ENCODE peak calls at places on chromosomes 5 and 9, in eight cellular contexts. L, X, H, C, D, V, Y and E are unnamed samples. For H3K4me1, the result is how much of the 10 kb centered on the place peaks cover.

GRCh38 chr5:67119010-67119409 is 77.6 kb downstream of the CD180 start:
- DNase-seq in C (no peak), X (no peak), D (no peak), L (no peak), H (no peak), V (no peak), Y (no peak), E (no peak)

GRCh38 chr9:119092125-119092524 is 277.1 kb downstream of the BRINP1 start:
- DNase-seq in X (no peak), L (no peak), V (no peak), Y (no peak), C (no peak), H (no peak), D (no peak), E (no peak)

GRCh38 chr9:69584746-69585145 is 87.4 kb downstream of the APBA1 start:
- DNase-seq in Y (no peak), H (no peak), L (no peak), V (no peak), C (no peak), D (peak), X (no peak), E (no peak)

GRCh38 chr9:38018964-38019602 is 49.9 kb downstream of the SHB start:
- DNase-seq in Y (peak), C (no peak), H (peak), V (no peak), D (peak), L (peak), X (no peak), E (no peak)

GRCh38 chr9:134367796-134368490 is 41.7 kb downstream of the RXRA start:
- DNase-seq in Y (peak), V (no peak), H (no peak), L (no peak), X (no peak), C (no peak), D (no peak), E (no peak)

GRCh38 chr9:76962732-76963131 is 56.7 kb upstream of the FOXB2 start:
- DNase-seq in D (no peak), L (no peak), V (no peak), H (no peak), X (no peak), Y (no peak), C (no peak), E (no peak)

GRCh38 chr5:139389701-139390638 is at the start of gene MZB1:
- DNase-seq in Y (no peak), L (no peak), X (no peak), D (no peak), C (no peak), V (peak), H (no peak), E (no peak)

GRCh38 chr9:134327671-134328231 is 1.5 kb downstream of the RXRA start:
- DNase-seq in C (no peak), X (no peak), L (no peak), D (no peak), Y (no peak), H (no peak), V (no peak), E (no peak)

GRCh38 chr9:88996046-88997005 is 5.1 kb downstream of the S1PR3 start:
- DNase-seq in X (no peak), V (no peak), Y (no peak), L (no peak), C (no peak), D (no peak), H (no peak), E (peak)

GRCh38 chr9:88533951-88534455 is 975 bp upstream of the NXNL2 start:
- DNase-seq in X (peak), C (no peak), L (peak), H (peak), V (peak), Y (no peak), D (peak), E (no peak)

GRCh38 chr5:83450183-83450839 is 21.2 kb upstream of the VCAN start:
- DNase-seq in H (no peak), X (no peak), Y (no peak), V (no peak), C (no peak), D (peak), L (no peak), E (no peak)

GRCh38 chr9:78280982-78281668 is 15.8 kb upstream of the PSAT1 start:
- DNase-seq in D (peak), Y (no peak), X (no peak), C (no peak), V (no peak), L (peak), H (peak), E (no peak)

GRCh38 chr9:21770877-21771560 is 31.4 kb upstream of the MTAP start:
- DNase-seq in C (no peak), H (no peak), L (no peak), D (peak), V (no peak), X (no peak), Y (no peak), E (no peak)

GRCh38 chr5:159104058-159104651 is 4.4 kb upstream of the EBF1 start:
- DNase-seq in L (peak), V (peak), H (no peak), D (no peak), X (peak), Y (no peak), C (no peak), E (no peak)

GRCh38 chr5:54902817-54903473 is 82.4 kb downstream of the ESM1 start:
- DNase-seq in Y (no peak), L (no peak), C (no peak), D (no peak), H (no peak), V (no peak), X (no peak), E (no peak)

GRCh38 chr5:56729488-56729887 is 85.9 kb upstream of the MAP3K1 start:
- DNase-seq in D (no peak), C (no peak), V (no peak), L (no peak), H (no peak), X (no peak), Y (no peak), E (no peak)

DNA sequence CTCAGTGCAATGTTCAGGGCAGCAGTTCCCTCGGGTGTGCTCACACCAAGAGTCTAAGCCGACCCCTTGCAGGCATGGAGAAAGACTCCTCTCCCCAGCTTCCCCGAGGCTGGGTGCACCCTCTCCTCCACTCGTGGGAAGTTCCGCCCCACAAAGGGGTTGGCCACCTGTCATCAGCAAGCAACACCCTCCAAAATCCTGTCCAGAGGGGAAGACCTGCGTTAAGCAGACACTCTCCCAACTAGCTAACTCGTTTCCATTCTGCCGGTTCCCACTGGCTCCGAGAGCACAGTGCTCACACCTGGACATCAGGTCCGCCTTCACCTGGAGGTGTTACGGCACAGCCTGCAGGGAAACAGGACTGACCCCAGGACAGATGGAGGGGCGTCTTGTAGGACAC is 117.9 kb upstream of the IRX4 start:
- DNase-seq in X (no peak), V (no peak), D (no peak), L (no peak), Y (no peak), C (no peak), H (no peak), E (peak)
- H3K4me3 ChIP-seq in X (no peak), V (no peak), D (no peak), L (no peak), Y (no peak), C (no peak), H (no peak), E (no peak)

DNA sequence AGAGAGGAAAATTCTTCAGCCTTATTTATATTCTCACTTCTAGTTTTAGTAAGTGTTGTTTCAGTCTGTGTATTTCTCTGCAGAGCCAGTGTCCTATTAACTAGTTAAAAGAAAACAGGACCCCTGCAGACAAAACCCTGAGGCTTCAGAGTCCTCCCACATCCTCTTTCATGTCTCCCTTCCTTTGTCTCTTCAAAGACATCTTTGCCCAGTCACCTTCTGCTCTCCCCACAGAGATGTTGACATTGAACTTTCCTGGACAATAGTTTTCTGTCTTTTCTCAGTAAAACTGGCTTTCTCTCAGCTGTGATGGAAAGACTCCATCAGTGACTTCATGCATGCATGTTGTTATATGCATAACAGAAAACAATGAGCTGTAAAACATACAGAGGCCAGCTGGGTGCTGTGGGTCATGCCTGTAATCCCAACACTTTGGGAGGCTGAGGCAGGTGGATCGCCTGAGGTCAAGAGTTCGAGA is 20.2 kb downstream of the GRAMD2B start:
- DNase-seq in D (no peak), Y (no peak), C (no peak), V (no peak), L (no peak), X (no peak), H (no peak), E (no peak)
- H3K4me1 ChIP-seq in D (under half), Y (under half), C (under half), V (under half), L (under half), X (under half), H (under half), E (under half)

GRCh38 chr5:93225748-93226147 is 355.3 kb downstream of the NR2F1-AS1 start:
- DNase-seq in H (no peak), V (no peak), C (no peak), Y (no peak), D (no peak), L (no peak), X (no peak), E (no peak)

GRCh38 chr5:93224624-93225023 is 356.4 kb downstream of the NR2F1-AS1 start:
- DNase-seq in L (no peak), V (no peak), D (no peak), H (no peak), X (no peak), C (no peak), Y (no peak), E (no peak)

GRCh38 chr5:93221773-93222172 is 359.2 kb downstream of the NR2F1-AS1 start:
- DNase-seq in V (no peak), L (no peak), Y (no peak), D (no peak), X (no peak), C (no peak), H (no peak), E (no peak)

GRCh38 chr5:93226202-93226735 is 354.8 kb downstream of the NR2F1-AS1 start:
- DNase-seq in X (no peak), L (no peak), Y (no peak), H (no peak), V (no peak), C (no peak), D (peak), E (no peak)
- TF ChIP-seq POLR2AphosphoS5 in X (no peak), L (no peak), Y (no peak), H (no peak), V (no peak), C (no peak), D (no peak), E (no peak)

GRCh38 chr9:117644133-117644532 is 60.1 kb upstream of the TLR4 start:
- DNase-seq in C (no peak), L (no peak), H (no peak), X (no peak), D (no peak), Y (no peak), V (no peak), E (no peak)
- H3K4me3 ChIP-seq in C (no peak), L (peak), H (peak), X (no peak), D (no peak), Y (peak), V (no peak), E (no peak)